ENCODE peak calls at places on chromosomes 4 and X, in nine cellular contexts. One of them, this sample, is unnamed.
A peak's percentile ranks its signal among the peaks of the same experiment; 100 is the strongest.

GRCh38 chr4:15164571-15164970 is 162.3 kb downstream of the CPEB2 start:
- DNase-seq in bronchial epithelial cell: peak; percentile 42
- DNase-seq in lower lobe of right lung: no peak
- DNase-seq in A549: no peak
- DNase-seq in esophagus squamous epithelium: no peak
- DNase-seq in coronary artery: no peak
- DNase-seq in suprapubic skin: no peak
- DNase-seq in RWPE2: no peak
- DNase-seq in cardiac fibroblast: no peak
- DNase-seq in this sample: no peak

GRCh38 chr4:8144359-8144758 is 14.3 kb downstream of the ABLIM2 start:
- DNase-seq in lower lobe of right lung: no peak
- DNase-seq in esophagus squamous epithelium: no peak
- DNase-seq in RWPE2: no peak
- DNase-seq in cardiac fibroblast: no peak
- DNase-seq in A549: no peak
- DNase-seq in bronchial epithelial cell: no peak
- DNase-seq in suprapubic skin: no peak
- DNase-seq in coronary artery: no peak
- DNase-seq in this sample: no peak

GRCh38 chrX:115013705-115014104 is 3.7 kb downstream of the IL13RA2 start:
- DNase-seq in coronary artery: no peak
- DNase-seq in RWPE2: no peak
- DNase-seq in cardiac fibroblast: peak; percentile 65
- DNase-seq in bronchial epithelial cell: peak; percentile 90
- DNase-seq in suprapubic skin: no peak
- DNase-seq in esophagus squamous epithelium: no peak
- DNase-seq in A549: no peak
- DNase-seq in lower lobe of right lung: no peak
- DNase-seq in this sample: no peak

GRCh38 chr4:157045507-157046127 is 30.3 kb upstream of the GLRB start:
- DNase-seq in RWPE2: no peak
- DNase-seq in esophagus squamous epithelium: no peak
- DNase-seq in suprapubic skin: no peak
- DNase-seq in cardiac fibroblast: peak; percentile 86
- DNase-seq in lower lobe of right lung: no peak
- DNase-seq in coronary artery: no peak
- DNase-seq in bronchial epithelial cell: peak; percentile 69
- DNase-seq in A549: peak; percentile 22
- DNase-seq in this sample: no peak

GRCh38 chr4:1759818-1760223 is 33.3 kb upstream of the FGFR3 start:
- DNase-seq in cardiac fibroblast: no peak
- DNase-seq in lower lobe of right lung: no peak
- DNase-seq in esophagus squamous epithelium: no peak
- DNase-seq in A549: no peak
- DNase-seq in coronary artery: no peak
- DNase-seq in suprapubic skin: no peak
- DNase-seq in bronchial epithelial cell: no peak
- DNase-seq in RWPE2: no peak
- DNase-seq in this sample: no peak

GRCh38 chr4:76905521-76905920 is 7.6 kb upstream of the SOWAHB start:
- DNase-seq in RWPE2: no peak
- DNase-seq in coronary artery: no peak
- DNase-seq in suprapubic skin: no peak
- DNase-seq in esophagus squamous epithelium: no peak
- DNase-seq in cardiac fibroblast: peak; percentile 35
- DNase-seq in A549: no peak
- DNase-seq in bronchial epithelial cell: no peak
- DNase-seq in lower lobe of right lung: no peak
- DNase-seq in this sample: no peak

GRCh38 chrX:119240356-119240755 is 4.3 kb downstream of the PGRMC1 start:
- DNase-seq in bronchial epithelial cell: no peak
- DNase-seq in A549: no peak
- DNase-seq in esophagus squamous epithelium: no peak
- DNase-seq in RWPE2: no peak
- DNase-seq in coronary artery: no peak
- DNase-seq in suprapubic skin: no peak
- DNase-seq in cardiac fibroblast: peak; percentile 41
- DNase-seq in lower lobe of right lung: no peak
- DNase-seq in this sample: no peak

GRCh38 chr4:4603067-4603466 is 61.2 kb upstream of the STX18 start:
- DNase-seq in esophagus squamous epithelium: no peak
- DNase-seq in lower lobe of right lung: no peak
- DNase-seq in A549: no peak
- DNase-seq in RWPE2: no peak
- DNase-seq in coronary artery: no peak
- DNase-seq in cardiac fibroblast: peak; percentile 19
- DNase-seq in suprapubic skin: no peak
- DNase-seq in bronchial epithelial cell: no peak
- DNase-seq in this sample: no peak

GRCh38 chr4:143344011-143344410 is 7.3 kb downstream of the GAB1 start:
- DNase-seq in esophagus squamous epithelium: no peak
- DNase-seq in cardiac fibroblast: no peak
- DNase-seq in RWPE2: no peak
- DNase-seq in suprapubic skin: no peak
- DNase-seq in bronchial epithelial cell: no peak
- DNase-seq in lower lobe of right lung: no peak
- DNase-seq in coronary artery: no peak
- DNase-seq in A549: no peak
- DNase-seq in this sample: no peak

GRCh38 chrX:71541546-71542022 is 8.7 kb downstream of the OGT start:
- DNase-seq in lower lobe of right lung: no peak
- DNase-seq in A549: no peak
- DNase-seq in esophagus squamous epithelium: no peak
- DNase-seq in bronchial epithelial cell: peak; percentile 71
- DNase-seq in suprapubic skin: no peak
- DNase-seq in coronary artery: no peak
- DNase-seq in RWPE2: no peak
- DNase-seq in cardiac fibroblast: peak; percentile 65
- DNase-seq in this sample: no peak

GRCh38 chr4:7872264-7872771 is 67.3 kb downstream of the AFAP1 start:
- DNase-seq in cardiac fibroblast: peak; percentile 91
- DNase-seq in RWPE2: no peak
- DNase-seq in lower lobe of right lung: no peak
- DNase-seq in A549: no peak
- DNase-seq in coronary artery: no peak
- DNase-seq in bronchial epithelial cell: peak; percentile 87
- DNase-seq in esophagus squamous epithelium: no peak
- DNase-seq in suprapubic skin: no peak
- DNase-seq in this sample: no peak

GRCh38 chrX:154411981-154412340 is 622 bp downstream of the TAFAZZIN start:
- DNase-seq in RWPE2: no peak
- DNase-seq in A549: peak; percentile 69
- DNase-seq in suprapubic skin: no peak
- DNase-seq in bronchial epithelial cell: no peak
- DNase-seq in esophagus squamous epithelium: no peak
- DNase-seq in coronary artery: no peak
- DNase-seq in lower lobe of right lung: peak; percentile 81
- DNase-seq in cardiac fibroblast: peak; percentile 53
- DNase-seq in this sample: peak; percentile 67

GRCh38 chr4:143336828-143337599 is at the start of gene GAB1:
- DNase-seq in bronchial epithelial cell: peak; percentile 58
- DNase-seq in coronary artery: no peak
- DNase-seq in cardiac fibroblast: peak; percentile 67
- DNase-seq in RWPE2: peak; percentile 71
- DNase-seq in esophagus squamous epithelium: no peak
- DNase-seq in suprapubic skin: peak; percentile 85
- DNase-seq in A549: peak; percentile 13
- DNase-seq in lower lobe of right lung: peak; percentile 86
- DNase-seq in this sample: no peak

DNA sequence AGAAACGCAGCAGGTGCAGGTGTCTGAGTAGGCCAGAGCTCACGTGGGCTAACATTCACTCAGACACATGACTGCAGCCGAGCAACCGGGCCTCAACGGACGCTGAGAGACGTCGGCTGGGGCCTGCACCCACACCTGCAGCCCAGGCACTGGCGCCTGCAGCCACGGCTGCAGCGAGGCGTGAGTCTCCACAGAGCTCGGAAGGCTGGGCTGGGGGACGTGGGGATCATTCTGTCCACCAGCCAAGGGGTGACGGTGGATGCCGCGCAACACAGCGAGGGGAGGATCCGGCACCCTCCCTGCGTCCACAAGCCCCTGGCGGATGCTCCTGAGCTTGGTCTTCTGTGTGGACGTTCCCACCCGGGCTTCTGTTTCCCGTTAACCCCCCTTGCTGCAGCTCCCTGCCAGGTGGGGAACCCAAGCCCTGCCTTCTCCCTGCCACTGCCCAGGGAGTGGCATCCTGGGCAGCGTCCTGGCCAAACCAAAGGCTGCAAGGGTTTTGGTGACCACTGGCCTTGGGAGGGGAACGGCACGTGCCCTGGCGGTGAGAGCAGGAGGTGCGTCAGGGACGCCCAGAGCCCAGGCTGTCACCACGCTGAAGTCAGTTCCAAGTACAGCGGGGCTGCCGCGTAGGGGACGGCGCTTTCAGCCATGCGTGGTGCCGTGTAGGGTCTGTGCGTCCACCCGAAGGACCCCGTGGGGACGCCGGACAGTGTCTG is 16.3 kb downstream of the PPP2R3B start:
- DNase-seq in A549: no peak
- DNase-seq in cardiac fibroblast: no peak
- DNase-seq in lower lobe of right lung: no peak
- DNase-seq in esophagus squamous epithelium: no peak
- DNase-seq in coronary artery: no peak
- DNase-seq in bronchial epithelial cell: no peak
- DNase-seq in RWPE2: no peak
- DNase-seq in suprapubic skin: no peak
- DNase-seq in this sample: no peak
- TF ChIP-seq CTCF in A549: no peak
- TF ChIP-seq CTCF in cardiac fibroblast: no peak
- TF ChIP-seq CTCF in lower lobe of right lung: no peak
- TF ChIP-seq CTCF in esophagus squamous epithelium: no peak
- TF ChIP-seq CTCF in coronary artery: no peak
- TF ChIP-seq CTCF in bronchial epithelial cell: no peak
- TF ChIP-seq CTCF in RWPE2: no peak
- TF ChIP-seq CTCF in suprapubic skin: no peak
- TF ChIP-seq CTCF in this sample: no peak

DNA sequence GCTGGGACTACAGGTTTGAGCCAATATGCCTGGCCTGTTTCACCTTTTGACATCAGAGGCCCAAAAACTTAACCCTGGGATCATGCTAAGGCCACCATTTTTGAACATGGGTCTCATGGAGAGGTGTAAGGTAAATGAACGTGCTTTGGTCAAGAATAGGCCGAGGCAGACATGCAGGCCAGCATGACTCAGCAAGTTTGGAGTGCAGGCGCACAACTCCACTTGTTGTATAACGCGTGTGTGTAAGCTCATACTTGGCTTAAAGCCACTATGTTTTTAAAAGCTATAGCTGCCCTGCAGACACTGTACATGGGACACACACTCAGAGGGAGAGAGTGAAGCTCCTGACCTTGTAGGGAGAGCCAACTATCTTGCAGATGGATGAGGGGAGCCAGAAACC is 43.8 kb upstream of the HPSE start:
- DNase-seq in bronchial epithelial cell: no peak
- DNase-seq in RWPE2: no peak
- DNase-seq in A549: no peak
- DNase-seq in suprapubic skin: no peak
- DNase-seq in cardiac fibroblast: no peak
- DNase-seq in lower lobe of right lung: no peak
- DNase-seq in esophagus squamous epithelium: no peak
- DNase-seq in coronary artery: no peak
- DNase-seq in this sample: no peak
- TF ChIP-seq CTCF in bronchial epithelial cell: no peak
- TF ChIP-seq CTCF in RWPE2: no peak
- TF ChIP-seq CTCF in A549: no peak
- TF ChIP-seq CTCF in suprapubic skin: no peak
- TF ChIP-seq CTCF in cardiac fibroblast: no peak
- TF ChIP-seq CTCF in lower lobe of right lung: no peak
- TF ChIP-seq CTCF in esophagus squamous epithelium: no peak
- TF ChIP-seq CTCF in coronary artery: no peak
- TF ChIP-seq CTCF in this sample: no peak

GRCh38 chrX:12819231-12819630 is 28.0 kb downstream of the PRPS2 start:
- DNase-seq in coronary artery: no peak
- DNase-seq in bronchial epithelial cell: peak; percentile 80
- DNase-seq in lower lobe of right lung: no peak
- DNase-seq in A549: no peak
- DNase-seq in suprapubic skin: no peak
- DNase-seq in RWPE2: no peak
- DNase-seq in esophagus squamous epithelium: no peak
- DNase-seq in cardiac fibroblast: no peak
- DNase-seq in this sample: no peak

GRCh38 chrX:12811658-12812057 is 20.4 kb downstream of the PRPS2 start:
- DNase-seq in coronary artery: no peak
- DNase-seq in esophagus squamous epithelium: no peak
- DNase-seq in RWPE2: no peak
- DNase-seq in A549: no peak
- DNase-seq in suprapubic skin: no peak
- DNase-seq in cardiac fibroblast: no peak
- DNase-seq in lower lobe of right lung: no peak
- DNase-seq in bronchial epithelial cell: no peak
- DNase-seq in this sample: no peak

GRCh38 chrX:12814434-12814833 is 23.2 kb downstream of the PRPS2 start:
- DNase-seq in lower lobe of right lung: no peak
- DNase-seq in esophagus squamous epithelium: no peak
- DNase-seq in suprapubic skin: no peak
- DNase-seq in bronchial epithelial cell: peak; percentile 46
- DNase-seq in cardiac fibroblast: peak; percentile 66
- DNase-seq in coronary artery: no peak
- DNase-seq in A549: peak; percentile 30
- DNase-seq in RWPE2: no peak
- DNase-seq in this sample: no peak
- TF ChIP-seq CTCF in lower lobe of right lung: peak; percentile 38
- TF ChIP-seq CTCF in esophagus squamous epithelium: peak; percentile 42
- TF ChIP-seq CTCF in suprapubic skin: peak; percentile 22
- TF ChIP-seq CTCF in bronchial epithelial cell: peak; percentile 42
- TF ChIP-seq CTCF in cardiac fibroblast: peak; percentile 32
- TF ChIP-seq CTCF in coronary artery: no peak
- TF ChIP-seq CTCF in A549: peak; percentile 76
- TF ChIP-seq CTCF in RWPE2: peak; percentile 35
- TF ChIP-seq CTCF in this sample: peak; percentile 59

GRCh38 chr4:137611998-137612700 is 79.9 kb upstream of the PCDH18 start:
- DNase-seq in esophagus squamous epithelium: no peak
- DNase-seq in A549: no peak
- DNase-seq in lower lobe of right lung: no peak
- DNase-seq in suprapubic skin: no peak
- DNase-seq in coronary artery: no peak
- DNase-seq in bronchial epithelial cell: no peak
- DNase-seq in RWPE2: no peak
- DNase-seq in cardiac fibroblast: no peak
- DNase-seq in this sample: no peak

GRCh38 chr4:137608085-137608484 is 75.8 kb upstream of the PCDH18 start:
- DNase-seq in RWPE2: no peak
- DNase-seq in lower lobe of right lung: no peak
- DNase-seq in cardiac fibroblast: no peak
- DNase-seq in esophagus squamous epithelium: no peak
- DNase-seq in bronchial epithelial cell: no peak
- DNase-seq in coronary artery: no peak
- DNase-seq in suprapubic skin: no peak
- DNase-seq in A549: no peak
- DNase-seq in this sample: no peak

GRCh38 chr4:137614491-137614890 is 82.2 kb upstream of the PCDH18 start:
- DNase-seq in A549: no peak
- DNase-seq in bronchial epithelial cell: peak; percentile 1
- DNase-seq in RWPE2: no peak
- DNase-seq in lower lobe of right lung: no peak
- DNase-seq in esophagus squamous epithelium: no peak
- DNase-seq in cardiac fibroblast: no peak
- DNase-seq in coronary artery: no peak
- DNase-seq in suprapubic skin: no peak
- DNase-seq in this sample: no peak

GRCh38 chr4:137609693-137610450 is 77.6 kb upstream of the PCDH18 start:
- DNase-seq in coronary artery: no peak
- DNase-seq in RWPE2: no peak
- DNase-seq in esophagus squamous epithelium: no peak
- DNase-seq in cardiac fibroblast: peak; percentile 81
- DNase-seq in A549: no peak
- DNase-seq in lower lobe of right lung: no peak
- DNase-seq in suprapubic skin: no peak
- DNase-seq in bronchial epithelial cell: no peak
- DNase-seq in this sample: no peak

GRCh38 chr4:137610960-137611359 is 78.7 kb upstream of the PCDH18 start:
- DNase-seq in coronary artery: no peak
- DNase-seq in suprapubic skin: no peak
- DNase-seq in esophagus squamous epithelium: no peak
- DNase-seq in cardiac fibroblast: peak; percentile 42
- DNase-seq in A549: no peak
- DNase-seq in bronchial epithelial cell: peak; percentile 8
- DNase-seq in RWPE2: no peak
- DNase-seq in lower lobe of right lung: no peak
- DNase-seq in this sample: no peak
- TF ChIP-seq CTCF in coronary artery: no peak
- TF ChIP-seq CTCF in suprapubic skin: peak; percentile 23
- TF ChIP-seq CTCF in esophagus squamous epithelium: no peak
- TF ChIP-seq CTCF in cardiac fibroblast: peak; percentile 74
- TF ChIP-seq CTCF in A549: no peak
- TF ChIP-seq CTCF in bronchial epithelial cell: peak; percentile 16
- TF ChIP-seq CTCF in RWPE2: peak; percentile 45
- TF ChIP-seq CTCF in lower lobe of right lung: no peak
- TF ChIP-seq CTCF in this sample: no peak